ENCODE peak calls at places on chromosomes 1 and 21, in ten cellular contexts. One of them, this sample, is unnamed.

GRCh38 chr1:22638476-22639234 is 2.2 kb downstream of the C1QA start:
- DNase-seq in type B pancreatic cell: no peak
- DNase-seq in right lobe of liver: no peak
- DNase-seq in heart right ventricle: no peak
- DNase-seq in Right ventricle myocardium superior: no peak
- DNase-seq in activated CD8-positive, alpha-beta T cell treated with anti-CD3 and anti-CD28 coated beads for 36 hours: no peak
- DNase-seq in left cardiac atrium: no peak
- DNase-seq in psoas muscle: no peak
- DNase-seq in kidney glomerular epithelial cell: no peak
- DNase-seq in thoracic aorta: no peak
- DNase-seq in this sample: no peak

GRCh38 chr1:101004061-101004460 is 21.5 kb downstream of the DPH5 start:
- DNase-seq in right lobe of liver: no peak
- DNase-seq in activated CD8-positive, alpha-beta T cell treated with anti-CD3 and anti-CD28 coated beads for 36 hours: no peak
- DNase-seq in psoas muscle: no peak
- DNase-seq in Right ventricle myocardium superior: no peak
- DNase-seq in heart right ventricle: no peak
- DNase-seq in kidney glomerular epithelial cell: no peak
- DNase-seq in thoracic aorta: no peak
- DNase-seq in left cardiac atrium: no peak
- DNase-seq in type B pancreatic cell: no peak
- DNase-seq in this sample: no peak

GRCh38 chr1:63966016-63966415 is 192.2 kb downstream of the ROR1 start:
- DNase-seq in Right ventricle myocardium superior: no peak
- DNase-seq in left cardiac atrium: no peak
- DNase-seq in thoracic aorta: no peak
- DNase-seq in type B pancreatic cell: no peak
- DNase-seq in kidney glomerular epithelial cell: no peak
- DNase-seq in psoas muscle: no peak
- DNase-seq in heart right ventricle: no peak
- DNase-seq in activated CD8-positive, alpha-beta T cell treated with anti-CD3 and anti-CD28 coated beads for 36 hours: no peak
- DNase-seq in right lobe of liver: no peak
- DNase-seq in this sample: no peak

GRCh38 chr1:204648576-204648975 is 37.0 kb downstream of the LRRN2 start:
- DNase-seq in type B pancreatic cell: no peak
- DNase-seq in heart right ventricle: no peak
- DNase-seq in kidney glomerular epithelial cell: no peak
- DNase-seq in right lobe of liver: no peak
- DNase-seq in thoracic aorta: no peak
- DNase-seq in left cardiac atrium: no peak
- DNase-seq in activated CD8-positive, alpha-beta T cell treated with anti-CD3 and anti-CD28 coated beads for 36 hours: no peak
- DNase-seq in Right ventricle myocardium superior: no peak
- DNase-seq in psoas muscle: no peak
- DNase-seq in this sample: no peak

GRCh38 chr1:1123581-1124507 is 8.0 kb upstream of the C1orf159 start:
- DNase-seq in thoracic aorta: no peak
- DNase-seq in activated CD8-positive, alpha-beta T cell treated with anti-CD3 and anti-CD28 coated beads for 36 hours: peak; percentile 44
- DNase-seq in heart right ventricle: no peak
- DNase-seq in psoas muscle: peak; percentile 47
- DNase-seq in type B pancreatic cell: no peak
- DNase-seq in right lobe of liver: no peak
- DNase-seq in Right ventricle myocardium superior: no peak
- DNase-seq in left cardiac atrium: peak; percentile 9
- DNase-seq in kidney glomerular epithelial cell: no peak
- DNase-seq in this sample: no peak

GRCh38 chr1:45568421-45568820 is 15.4 kb upstream of the NASP start:
- DNase-seq in type B pancreatic cell: no peak
- DNase-seq in kidney glomerular epithelial cell: no peak
- DNase-seq in activated CD8-positive, alpha-beta T cell treated with anti-CD3 and anti-CD28 coated beads for 36 hours: no peak
- DNase-seq in right lobe of liver: no peak
- DNase-seq in thoracic aorta: no peak
- DNase-seq in left cardiac atrium: no peak
- DNase-seq in heart right ventricle: no peak
- DNase-seq in Right ventricle myocardium superior: no peak
- DNase-seq in psoas muscle: no peak
- DNase-seq in this sample: no peak

GRCh38 chr1:118986839-118987430 is 1.2 kb downstream of the TBX15 start:
- DNase-seq in Right ventricle myocardium superior: no peak
- DNase-seq in psoas muscle: peak; percentile 71
- DNase-seq in heart right ventricle: no peak
- DNase-seq in left cardiac atrium: no peak
- DNase-seq in thoracic aorta: no peak
- DNase-seq in activated CD8-positive, alpha-beta T cell treated with anti-CD3 and anti-CD28 coated beads for 36 hours: no peak
- DNase-seq in type B pancreatic cell: no peak
- DNase-seq in kidney glomerular epithelial cell: no peak
- DNase-seq in right lobe of liver: no peak
- DNase-seq in this sample: no peak

GRCh38 chr21:24367936-24368335 is 1239.3 kb downstream of the MRPL39 start:
- DNase-seq in psoas muscle: no peak
- DNase-seq in right lobe of liver: no peak
- DNase-seq in heart right ventricle: no peak
- DNase-seq in left cardiac atrium: no peak
- DNase-seq in thoracic aorta: no peak
- DNase-seq in kidney glomerular epithelial cell: peak; percentile 36
- DNase-seq in activated CD8-positive, alpha-beta T cell treated with anti-CD3 and anti-CD28 coated beads for 36 hours: no peak
- DNase-seq in type B pancreatic cell: no peak
- DNase-seq in Right ventricle myocardium superior: no peak
- DNase-seq in this sample: no peak

GRCh38 chr1:94296018-94296417 is 58.6 kb upstream of the ARHGAP29 start:
- DNase-seq in activated CD8-positive, alpha-beta T cell treated with anti-CD3 and anti-CD28 coated beads for 36 hours: no peak
- DNase-seq in Right ventricle myocardium superior: no peak
- DNase-seq in left cardiac atrium: no peak
- DNase-seq in right lobe of liver: no peak
- DNase-seq in kidney glomerular epithelial cell: no peak
- DNase-seq in heart right ventricle: no peak
- DNase-seq in type B pancreatic cell: no peak
- DNase-seq in thoracic aorta: no peak
- DNase-seq in psoas muscle: no peak
- DNase-seq in this sample: no peak

GRCh38 chr1:8121261-8122159 is 95.4 kb upstream of the ERRFI1 start:
- DNase-seq in thoracic aorta: peak; percentile 78
- DNase-seq in activated CD8-positive, alpha-beta T cell treated with anti-CD3 and anti-CD28 coated beads for 36 hours: peak; percentile 19
- DNase-seq in left cardiac atrium: peak; percentile 50
- DNase-seq in right lobe of liver: no peak
- DNase-seq in psoas muscle: no peak
- DNase-seq in type B pancreatic cell: no peak
- DNase-seq in Right ventricle myocardium superior: no peak
- DNase-seq in heart right ventricle: no peak
- DNase-seq in kidney glomerular epithelial cell: peak; percentile 92
- DNase-seq in this sample: no peak

GRCh38 chr1:201850053-201850397 is 21.1 kb downstream of the IPO9 start:
- DNase-seq in psoas muscle: no peak
- DNase-seq in heart right ventricle: no peak
- DNase-seq in Right ventricle myocardium superior: no peak
- DNase-seq in activated CD8-positive, alpha-beta T cell treated with anti-CD3 and anti-CD28 coated beads for 36 hours: no peak
- DNase-seq in left cardiac atrium: peak; percentile 46
- DNase-seq in right lobe of liver: no peak
- DNase-seq in kidney glomerular epithelial cell: peak; percentile 72
- DNase-seq in type B pancreatic cell: no peak
- DNase-seq in thoracic aorta: no peak
- DNase-seq in this sample: no peak

GRCh38 chr1:42979888-42980800 is 21.5 kb upstream of the SLC2A1 start:
- DNase-seq in heart right ventricle: no peak
- DNase-seq in psoas muscle: no peak
- DNase-seq in right lobe of liver: no peak
- DNase-seq in type B pancreatic cell: no peak
- DNase-seq in kidney glomerular epithelial cell: no peak
- DNase-seq in Right ventricle myocardium superior: no peak
- DNase-seq in thoracic aorta: no peak
- DNase-seq in left cardiac atrium: no peak
- DNase-seq in activated CD8-positive, alpha-beta T cell treated with anti-CD3 and anti-CD28 coated beads for 36 hours: no peak
- DNase-seq in this sample: no peak

This sample was measured in caudate nucleus.